ENCODE peak calls at places on chromosomes 6 and 20, in four cellular contexts. H is GM12891, J is K562, D is GM12878. Z is an unnamed sample.

GRCh38 chr6:135423649-135424128 is 73.9 kb downstream of the AHI1 start:
- DNase-seq in H (no peak), J (peak; percentile 72), D (peak; percentile 16), Z (peak; percentile 24)

GRCh38 chr20:49687595-49688567 is 25.8 kb downstream of the B4GALT5 start:
- DNase-seq in H (no peak), J (peak; percentile 83), D (no peak), Z (no peak)

GRCh38 chr6:1872649-1873131 is 263.0 kb downstream of the FOXC1 start:
- DNase-seq in H (no peak), J (no peak), D (no peak), Z (no peak)

GRCh38 chr6:140806431-140806830 is 1326.3 kb upstream of the GJE1 start:
- DNase-seq in H (no peak), J (no peak), D (no peak), Z (no peak)

GRCh38 chr6:20688710-20689500 is 154.6 kb downstream of the CDKAL1 start:
- DNase-seq in H (peak; percentile 9), J (peak; percentile 49), D (peak; percentile 59), Z (no peak)

GRCh38 chr6:12196326-12196936 is 93.7 kb upstream of the EDN1 start:
- DNase-seq in H (no peak), J (no peak), D (no peak), Z (no peak)

GRCh38 chr6:137000825-137001224 is 43.9 kb downstream of the IL20RA start:
- DNase-seq in H (no peak), J (no peak), D (no peak), Z (no peak)

GRCh38 chr6:91926361-91926760 is 1339.5 kb upstream of the MAP3K7 start:
- DNase-seq in H (no peak), J (no peak), D (no peak), Z (no peak)

GRCh38 chr6:22221630-22222029 is 75.2 kb downstream of the PRL start:
- DNase-seq in H (no peak), J (no peak), D (no peak), Z (no peak)

GRCh38 chr6:7758456-7758855 is 32.6 kb downstream of the BMP6 start:
- DNase-seq in H (no peak), J (no peak), D (no peak), Z (no peak)

DNA sequence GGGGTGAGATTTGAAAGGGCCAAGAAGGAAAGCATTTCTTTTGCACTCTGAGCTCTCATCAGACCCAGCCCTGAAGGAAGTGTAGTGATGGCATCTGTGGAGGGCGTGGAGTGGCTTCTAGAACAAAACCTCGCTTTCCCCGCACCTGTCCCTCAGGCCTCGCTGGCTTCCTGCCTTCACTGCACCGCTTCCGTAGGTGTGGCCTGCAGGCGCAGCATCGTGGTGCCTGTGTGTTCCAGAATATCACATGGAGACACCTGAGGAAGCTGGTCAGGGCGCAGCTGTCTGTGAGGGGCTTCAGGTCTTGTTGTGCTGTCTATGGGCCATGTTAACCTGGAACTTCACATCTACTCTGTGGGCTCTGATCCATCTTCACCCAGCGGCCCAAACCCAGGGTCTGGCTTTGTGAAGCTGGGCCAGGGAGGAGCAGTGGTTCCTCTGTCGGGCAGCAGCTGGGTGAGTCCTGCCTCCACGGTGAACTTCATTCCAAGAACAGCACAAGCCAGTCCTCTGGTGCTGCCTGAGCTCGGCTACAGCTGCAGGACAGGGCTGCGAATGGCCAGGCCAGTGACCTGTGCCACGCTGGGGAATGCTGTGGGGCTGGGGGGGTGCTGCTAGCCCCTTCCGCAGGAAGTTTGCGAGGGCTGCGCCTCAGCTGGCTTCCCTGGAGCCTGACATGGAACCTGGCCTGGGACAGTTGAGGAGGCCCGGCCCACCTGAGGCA is 40.9 kb downstream of the DSTN start:
- DNase-seq in H (peak; percentile 22), J (no peak), D (no peak), Z (no peak)
- TF ChIP-seq SPI1 in H (no peak), J (no peak), D (no peak), Z (no peak)

GRCh38 chr6:84601366-84601765 is 163.0 kb downstream of the TBX18 start:
- DNase-seq in H (no peak), J (no peak), D (no peak), Z (no peak)

GRCh38 chr6:84605308-84605707 is 159.1 kb downstream of the TBX18 start:
- DNase-seq in H (no peak), J (no peak), D (no peak), Z (no peak)

DNA sequence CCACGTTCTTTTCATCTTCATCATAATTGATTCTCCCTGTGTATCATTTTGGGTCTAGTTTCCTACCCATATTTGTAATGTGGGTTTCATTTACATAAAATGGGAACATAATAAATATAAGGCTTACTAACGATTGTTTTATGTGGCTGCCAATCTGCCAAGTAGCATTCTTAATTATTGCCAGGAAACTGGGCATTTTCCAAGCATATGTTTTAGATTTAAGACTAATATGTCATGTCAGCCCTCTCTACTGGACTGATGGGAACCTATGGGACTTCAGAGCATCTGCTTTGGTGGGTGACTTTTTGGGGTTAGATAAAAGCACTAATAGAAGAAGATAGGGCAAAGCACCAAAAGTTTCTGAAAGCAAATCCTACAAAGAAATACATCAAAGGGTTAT is 157.5 kb downstream of the TBX18 start:
- DNase-seq in H (no peak), J (no peak), D (no peak), Z (no peak)
- TF ChIP-seq SPI1 in H (no peak), J (no peak), D (no peak), Z (no peak)

GRCh38 chr6:61810047-61810446 is 476.0 kb downstream of the KHDRBS2 start:
- DNase-seq in H (no peak), J (no peak), D (no peak), Z (no peak)
- TF ChIP-seq SPI1 in H (no peak), J (no peak), D (no peak), Z (no peak)

GRCh38 chr6:84779380-84779779 is 15.0 kb upstream of the TBX18 start:
- DNase-seq in H (no peak), J (no peak), D (no peak), Z (no peak)
- TF ChIP-seq SPI1 in H (no peak), J (no peak), D (no peak), Z (no peak)

DNA sequence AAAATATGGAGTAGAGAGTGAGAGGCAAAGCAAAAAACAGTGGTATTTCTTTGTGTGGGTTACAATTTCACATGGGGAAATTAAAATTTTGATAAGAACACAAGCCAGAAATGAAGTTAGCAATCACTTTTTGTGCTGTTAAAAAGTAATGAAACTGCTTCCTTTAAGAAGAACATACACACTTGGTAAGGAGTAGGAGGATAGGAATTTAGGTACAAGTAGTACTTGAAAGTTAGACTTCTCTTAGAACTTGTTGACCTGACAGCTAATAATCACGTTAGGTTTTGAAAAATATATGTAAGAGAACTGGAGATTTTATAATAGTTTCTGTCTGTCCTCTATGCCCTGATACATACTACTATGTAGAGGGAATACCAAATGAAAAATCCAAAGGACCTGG is 260.8 kb downstream of the ADGRB3 start:
- DNase-seq in H (no peak), J (no peak), D (no peak), Z (no peak)
- TF ChIP-seq SPI1 in H (no peak), J (no peak), D (no peak), Z (no peak)

GRCh38 chr6:26556263-26557070 is 18.3 kb downstream of the HMGN4 start:
- DNase-seq in H (no peak), J (peak; percentile 95), D (no peak), Z (no peak)
- TF ChIP-seq SPI1 in H (no peak), J (no peak), D (no peak), Z (no peak)

GRCh38 chr6:107819976-107820551 is 4.0 kb downstream of the SCML4 start:
- DNase-seq in H (no peak), J (no peak), D (no peak), Z (no peak)
- TF ChIP-seq SPI1 in H (no peak), J (no peak), D (no peak), Z (no peak)

DNA sequence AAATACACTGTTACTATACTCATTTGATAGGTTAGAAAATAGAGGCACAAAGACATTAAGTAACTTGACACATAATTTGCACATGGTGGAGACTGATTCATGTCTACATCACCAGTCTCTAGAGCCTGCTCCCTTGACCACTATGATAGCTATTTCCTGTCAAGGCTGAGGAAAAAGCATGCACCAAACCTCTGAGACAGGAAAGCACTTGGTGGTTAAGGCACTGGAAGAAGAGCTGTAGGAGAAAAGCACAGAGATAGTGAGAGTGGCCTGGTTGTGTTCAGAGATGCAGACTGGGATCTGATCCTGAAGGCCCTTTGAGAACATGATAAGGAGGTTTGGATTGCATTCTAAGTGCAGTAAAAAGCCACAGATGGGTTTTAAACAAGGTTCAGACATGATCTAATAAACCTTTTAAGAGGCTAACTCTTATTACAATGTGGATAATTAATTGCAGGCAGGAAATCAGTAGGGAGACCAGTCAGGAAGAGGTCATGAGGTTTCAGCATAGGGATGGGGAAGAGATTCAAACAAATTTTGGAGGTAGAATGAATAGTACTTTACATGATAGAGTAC is 168.9 kb downstream of the PHF3 start:
- DNase-seq in H (no peak), J (no peak), D (no peak), Z (no peak)
- TF ChIP-seq SPI1 in H (no peak), J (no peak), D (no peak), Z (no peak)

GRCh38 chr6:157005940-157006339 is 228.8 kb downstream of the ARID1B start:
- DNase-seq in H (no peak), J (no peak), D (no peak), Z (no peak)

GRCh38 chr6:157004530-157004929 is 227.4 kb downstream of the ARID1B start:
- DNase-seq in H (no peak), J (no peak), D (no peak), Z (no peak)

GRCh38 chr6:157013649-157014365 is 236.6 kb downstream of the ARID1B start:
- DNase-seq in H (no peak), J (no peak), D (no peak), Z (no peak)

GRCh38 chr6:157012355-157012754 is 235.2 kb downstream of the ARID1B start:
- DNase-seq in H (no peak), J (no peak), D (no peak), Z (no peak)

GRCh38 chr6:157008568-157008967 is 231.4 kb downstream of the ARID1B start:
- DNase-seq in H (no peak), J (no peak), D (no peak), Z (no peak)
- TF ChIP-seq SPI1 in H (no peak), J (no peak), D (no peak), Z (no peak)

DNA sequence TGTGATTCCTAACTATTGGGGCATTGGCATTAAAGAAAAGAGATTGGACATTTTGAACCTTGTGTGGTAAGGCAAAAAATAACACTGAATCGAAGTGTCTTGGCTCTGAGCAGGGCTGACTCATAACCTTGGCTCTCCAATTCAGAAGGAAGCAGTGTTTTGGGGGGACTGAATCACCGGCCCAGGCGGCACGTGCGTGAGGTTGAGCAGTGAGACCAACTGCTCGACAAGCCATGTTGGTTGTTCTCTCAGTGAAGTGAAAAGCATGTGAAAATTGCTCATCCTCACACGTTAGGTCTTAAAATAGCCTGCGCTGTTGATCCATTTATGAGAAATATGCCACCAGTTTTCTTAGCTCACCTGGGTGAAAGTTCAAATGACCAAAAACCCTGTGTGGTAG is 137.8 kb upstream of the SPACA1 start:
- DNase-seq in H (no peak), J (no peak), D (no peak), Z (no peak)
- TF ChIP-seq SPI1 in H (no peak), J (no peak), D (no peak), Z (no peak)